ENCODE peak calls at places on chromosomes 6 and 20, in four cellular contexts. B, H, S and W are unnamed samples.

GRCh38 chr6:79384845-79385244 is 150.4 kb upstream of the HMGN3 start:
- DNase-seq in S (no peak), H (no peak), B (no peak), W (no peak)

GRCh38 chr6:113879186-113880096 is 22.3 kb downstream of the MARCKS start:
- DNase-seq in S (peak; percentile 76), H (peak; percentile 80), B (peak; percentile 84), W (peak; percentile 70)

GRCh38 chr20:63309261-63310071 is 16.5 kb downstream of the COL20A1 start:
- DNase-seq in H (peak; percentile 9), B (peak; percentile 25), S (peak; percentile 69), W (no peak)

GRCh38 chr20:10954137-10954840 is 280.5 kb upstream of the JAG1 start:
- DNase-seq in B (peak; percentile 33), H (no peak), S (no peak), W (no peak)

GRCh38 chr20:50305636-50306477 is 115.2 kb downstream of the CEBPB start:
- DNase-seq in S (peak; percentile 90), H (peak; percentile 68), B (peak; percentile 45), W (peak; percentile 73)

GRCh38 chr6:163494279-163494727 is 79.8 kb downstream of the QKI start:
- DNase-seq in S (no peak), H (peak; percentile 24), B (no peak), W (no peak)

GRCh38 chr6:112469306-112469705 is 122.2 kb downstream of the RFPL4B start:
- DNase-seq in B (no peak), H (peak; percentile 29), S (no peak), W (no peak)

GRCh38 chr6:41159415-41160082 is 3.4 kb downstream of the TREM2 start:
- DNase-seq in B (no peak), H (no peak), S (no peak), W (no peak)

GRCh38 chr6:89492025-89492640 is 59.2 kb downstream of the ANKRD6 start:
- DNase-seq in S (no peak), H (no peak), B (no peak), W (no peak)

GRCh38 chr6:160069050-160069454 is 52.6 kb upstream of the SLC22A1 start:
- DNase-seq in S (no peak), B (no peak), H (no peak), W (no peak)

GRCh38 chr6:77383026-77383425 is 80.3 kb downstream of the HTR1B start:
- DNase-seq in S (no peak), H (no peak), B (peak; percentile 49), W (no peak)

GRCh38 chr20:37480915-37481314 is 40.1 kb upstream of the NNAT start:
- DNase-seq in H (peak; percentile 6), S (no peak), B (peak; percentile 21), W (no peak)

GRCh38 chr6:144639654-144640053 is 354.5 kb downstream of the UTRN start:
- DNase-seq in B (peak; percentile 77), S (no peak), H (no peak), W (no peak)

GRCh38 chr6:161523367-161523766 is 249.5 kb upstream of the AGPAT4 start:
- DNase-seq in B (no peak), S (no peak), H (no peak), W (no peak)

GRCh38 chr20:40991181-40991889 is 37.3 kb upstream of the TOP1 start:
- DNase-seq in B (no peak), H (no peak), S (peak; percentile 62), W (no peak)

GRCh38 chr6:15523679-15524630 is 138.9 kb downstream of the DTNBP1 start:
- DNase-seq in S (peak; percentile 47), B (no peak), H (no peak), W (no peak)

GRCh38 chr20:47748851-47749250 is 36.4 kb downstream of the SULF2 start:
- DNase-seq in B (no peak), H (no peak), S (no peak), W (no peak)

GRCh38 chr20:58078741-58079522 is 149.5 kb downstream of the ANKRD60 start:
- DNase-seq in B (no peak), S (peak; percentile 39), H (peak; percentile 70), W (peak; percentile 17)

GRCh38 chr20:41998539-41999341 is 380.6 kb upstream of the CHD6 start:
- DNase-seq in S (no peak), B (no peak), H (no peak), W (no peak)
- H3K4me3 ChIP-seq in S (no peak overlapping the region), B (no peak overlapping the region), H (no peak overlapping the region), W (no peak overlapping the region)

DNA sequence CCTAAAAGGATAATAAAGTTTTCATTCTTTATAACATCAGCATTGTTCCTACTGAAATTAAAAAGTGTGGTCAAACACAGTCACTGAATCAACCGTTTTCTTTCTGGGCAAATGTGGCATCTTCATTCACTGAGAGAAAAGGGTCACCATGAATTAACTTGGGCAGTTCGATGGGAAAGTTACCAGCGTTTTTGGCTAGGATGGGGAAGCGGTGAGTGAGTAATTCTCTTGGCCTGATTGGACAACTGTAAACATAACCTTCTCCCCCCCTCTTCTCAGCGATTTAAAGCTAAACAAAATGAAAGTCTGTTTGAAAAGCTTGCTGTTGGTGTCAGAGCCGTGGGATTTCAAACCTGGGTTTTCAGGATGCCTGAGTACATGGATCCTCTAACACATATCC is 181.9 kb downstream of the SASH1 start:
- DNase-seq in B (no peak), H (peak; percentile 86), S (no peak), W (no peak)
- H3K4me3 ChIP-seq in B (no peak overlapping the region), H (peak overlapping the region; percentile 39), S (no peak overlapping the region), W (no peak overlapping the region)

GRCh38 chr6:131063764-131064272 is 773 bp upstream of the EPB41L2 start:
- DNase-seq in S (no peak), B (no peak), H (no peak), W (peak; percentile 50)
- H3K4me3 ChIP-seq in S (no peak overlapping the region), B (peak overlapping the region; percentile 47), H (peak overlapping the region; percentile 62), W (peak overlapping the region; percentile 93)

DNA sequence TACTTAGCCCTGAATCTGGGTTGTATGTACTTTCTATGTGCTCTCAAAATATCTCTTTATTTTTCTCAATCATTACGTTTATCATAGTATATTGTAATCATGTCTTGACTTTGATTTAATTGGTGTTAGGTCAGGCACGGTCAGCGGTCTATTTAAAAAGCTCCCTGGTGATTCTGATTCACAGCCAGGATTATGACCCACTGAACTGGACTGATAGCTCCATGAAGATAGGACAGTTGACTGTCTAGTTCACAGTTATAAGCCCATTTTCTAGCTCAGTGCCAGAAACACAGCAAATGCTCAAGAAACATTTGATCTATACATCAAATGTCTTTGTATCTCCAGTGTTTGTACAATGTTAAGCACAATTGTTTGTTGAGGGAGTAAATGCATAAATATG is 111.5 kb upstream of the CCN2 start:
- DNase-seq in H (no peak), S (no peak), B (no peak), W (no peak)
- H3K4me3 ChIP-seq in H (no peak overlapping the region), S (no peak overlapping the region), B (no peak overlapping the region), W (no peak overlapping the region)

GRCh38 chr20:39108746-39109145 is 146.6 kb downstream of the DHX35 start:
- DNase-seq in S (no peak), H (peak; percentile 31), B (peak; percentile 59), W (no peak)
- H3K4me3 ChIP-seq in S (no peak overlapping the region), H (no peak overlapping the region), B (no peak overlapping the region), W (no peak overlapping the region)

GRCh38 chr6:24882295-24882694 is 53.5 kb downstream of the RIPOR2 start:
- DNase-seq in B (no peak), H (no peak), S (no peak), W (no peak)
- H3K4me3 ChIP-seq in B (no peak overlapping the region), H (no peak overlapping the region), S (no peak overlapping the region), W (no peak overlapping the region)

DNA sequence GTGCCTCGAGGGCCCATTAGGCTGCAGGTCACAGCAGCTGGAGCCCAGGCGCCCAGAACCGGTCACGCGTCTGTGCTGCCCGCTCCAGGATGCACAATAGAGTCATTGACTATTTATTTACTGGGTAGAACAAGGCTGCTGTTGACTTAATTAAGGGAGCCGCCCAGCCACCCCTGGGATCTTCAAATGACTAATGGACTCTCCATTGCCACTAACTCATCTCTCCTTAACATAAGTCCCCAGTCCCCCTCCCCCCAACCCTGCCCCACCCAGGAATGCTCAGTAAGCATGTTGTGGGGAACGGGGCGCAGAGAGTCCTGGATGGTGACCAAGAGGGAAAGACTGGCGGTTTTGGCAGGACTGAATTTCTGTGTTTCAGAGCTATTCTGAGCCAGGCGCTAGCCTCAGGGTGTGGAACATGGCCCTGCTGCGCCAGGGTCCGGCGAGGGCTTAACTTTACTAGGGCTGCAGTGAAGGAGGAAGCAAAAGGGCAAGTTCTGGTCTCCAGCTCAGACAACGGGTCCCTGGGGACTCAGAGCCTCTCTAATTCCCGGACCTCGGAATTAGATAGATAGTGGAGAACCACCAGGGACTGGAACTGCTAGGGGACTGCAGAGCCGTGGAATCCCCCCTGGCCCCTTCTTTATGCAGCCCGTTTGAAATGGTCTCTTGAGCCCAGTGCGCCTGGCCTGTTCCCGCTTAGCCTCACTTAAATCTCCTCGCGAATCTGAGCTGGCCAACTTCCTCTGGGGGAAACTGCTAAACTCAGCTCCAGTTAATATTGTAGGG is 1.5 kb upstream of the GRIK2 start:
- DNase-seq in B (peak; percentile 42), H (peak; percentile 52), S (no peak), W (no peak)
- H3K4me3 ChIP-seq in B (no peak overlapping the region), H (peak overlapping the region; percentile 71), S (no peak overlapping the region), W (no peak overlapping the region)

DNA sequence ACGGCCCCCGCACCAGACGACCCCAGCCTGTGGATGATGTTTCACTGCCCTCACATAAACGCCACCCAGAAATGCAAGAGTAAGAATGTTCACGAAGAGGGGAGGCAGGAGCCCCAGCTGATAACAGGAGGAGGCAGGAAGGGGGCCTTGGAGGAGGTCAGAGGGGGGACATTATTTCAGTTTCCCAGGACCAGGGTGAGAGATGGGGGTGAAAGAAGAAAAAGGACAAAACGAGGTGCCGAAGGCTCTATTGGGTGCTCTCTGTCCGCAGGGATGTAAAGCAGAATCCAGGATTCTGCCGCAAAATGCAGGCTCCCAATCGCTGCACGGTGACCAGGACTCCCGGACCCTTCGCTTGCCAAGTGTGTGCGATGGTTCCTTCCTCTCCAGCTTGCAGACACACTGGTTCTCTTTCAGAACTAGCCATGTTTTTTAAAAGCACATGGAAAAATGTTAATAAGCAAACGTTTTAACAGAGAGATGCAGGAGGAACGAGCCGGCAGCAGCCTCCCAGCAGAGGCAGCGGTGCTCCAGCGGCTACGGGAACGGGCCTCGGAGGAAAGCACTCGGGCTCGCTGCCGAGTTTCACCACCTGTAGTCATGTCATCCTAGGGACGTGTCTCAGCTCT is 59.5 kb downstream of the ZNF831 start:
- DNase-seq in H (no peak), S (peak; percentile 62), B (no peak), W (no peak)
- H3K4me3 ChIP-seq in H (peak overlapping the region; percentile 3), S (no peak overlapping the region), B (no peak overlapping the region), W (peak overlapping the region; percentile 59)